ENCODE peak calls at places on chromosome 15, in eight cellular contexts. S is SK-N-SH, T is HCT116, J is GM23338, Z is OCI-LY7, N is PC-9, A is MM.1S, D is PC-3. U is an unnamed sample.

GRCh38 chr15:92074646-92075045 is 221.1 kb downstream of the SLCO3A1 start:
- DNase-seq in D (no peak), J (no peak), Z (peak; percentile 31), N (peak; percentile 41), A (no peak), S (no peak), T (no peak), U (no peak)

GRCh38 chr15:48798319-48798718 is 12.6 kb downstream of the CEP152 start:
- DNase-seq in J (peak; percentile 53), Z (no peak), D (no peak), S (peak; percentile 17), T (no peak), A (no peak), N (no peak), U (no peak)

GRCh38 chr15:60647246-60647645 is 168.3 kb upstream of the ICE2 start:
- DNase-seq in D (no peak), N (no peak), S (no peak), Z (no peak), J (no peak), A (no peak), T (no peak), U (no peak)

GRCh38 chr15:78207110-78207458 is 27.3 kb downstream of the ACSBG1 start:
- DNase-seq in N (no peak), T (no peak), A (no peak), S (no peak), D (no peak), Z (no peak), J (no peak), U (no peak)

GRCh38 chr15:41821831-41822230 is 6.1 kb upstream of the JMJD7 start:
- DNase-seq in S (no peak), Z (no peak), A (no peak), N (no peak), T (no peak), J (no peak), D (no peak), U (no peak)

GRCh38 chr15:66405605-66406004 is 18.9 kb downstream of the MAP2K1 start:
- DNase-seq in A (no peak), J (no peak), N (no peak), D (no peak), S (no peak), Z (no peak), T (no peak), U (no peak)

GRCh38 chr15:92077353-92078080 is 224.0 kb downstream of the SLCO3A1 start:
- DNase-seq in J (peak; percentile 91), D (peak; percentile 69), N (peak; percentile 63), A (peak; percentile 74), T (peak; percentile 54), S (peak; percentile 74), Z (peak; percentile 83), U (peak; percentile 85)

GRCh38 chr15:28456476-28457395 is 76.0 kb downstream of the GOLGA8G start:
- DNase-seq in J (peak; percentile 33), N (no peak), S (peak; percentile 36), Z (no peak), A (no peak), T (no peak), D (peak; percentile 1), U (peak; percentile 10)

GRCh38 chr15:73367624-73368300 is 996 bp downstream of the HCN4 start:
- DNase-seq in D (no peak), N (no peak), S (peak; percentile 78), T (no peak), A (no peak), Z (no peak), J (peak; percentile 41), U (peak; percentile 25)

GRCh38 chr15:67618312-67618711 is 75.8 kb downstream of the MAP2K5 start:
- DNase-seq in Z (no peak), A (no peak), J (no peak), D (no peak), S (peak; percentile 46), N (no peak), T (no peak), U (no peak)

GRCh38 chr15:101250331-101250730 is 1.5 kb downstream of the CHSY1 start:
- DNase-seq in J (no peak), N (no peak), Z (no peak), D (peak; percentile 62), T (no peak), S (no peak), A (no peak), U (no peak)

GRCh38 chr15:29747837-29748417 is 74.3 kb downstream of the TJP1 start:
- DNase-seq in S (peak; percentile 17), J (no peak), Z (peak; percentile 11), D (peak; percentile 64), N (no peak), T (peak; percentile 8), A (peak; percentile 41), U (no peak)

GRCh38 chr15:72685925-72686794 is at the start of the genes BBS4 and HIGD2B:
- DNase-seq in J (peak; percentile 96), D (peak; percentile 89), N (peak; percentile 92), T (peak; percentile 90), S (peak; percentile 81), A (peak; percentile 92), Z (peak; percentile 90), U (peak; percentile 93)

GRCh38 chr15:70597056-70597603 is 166.2 kb downstream of the UACA start:
- DNase-seq in Z (no peak), N (peak; percentile 46), D (peak; percentile 65), J (no peak), T (no peak), A (no peak), S (no peak), U (peak; percentile 13)

DNA sequence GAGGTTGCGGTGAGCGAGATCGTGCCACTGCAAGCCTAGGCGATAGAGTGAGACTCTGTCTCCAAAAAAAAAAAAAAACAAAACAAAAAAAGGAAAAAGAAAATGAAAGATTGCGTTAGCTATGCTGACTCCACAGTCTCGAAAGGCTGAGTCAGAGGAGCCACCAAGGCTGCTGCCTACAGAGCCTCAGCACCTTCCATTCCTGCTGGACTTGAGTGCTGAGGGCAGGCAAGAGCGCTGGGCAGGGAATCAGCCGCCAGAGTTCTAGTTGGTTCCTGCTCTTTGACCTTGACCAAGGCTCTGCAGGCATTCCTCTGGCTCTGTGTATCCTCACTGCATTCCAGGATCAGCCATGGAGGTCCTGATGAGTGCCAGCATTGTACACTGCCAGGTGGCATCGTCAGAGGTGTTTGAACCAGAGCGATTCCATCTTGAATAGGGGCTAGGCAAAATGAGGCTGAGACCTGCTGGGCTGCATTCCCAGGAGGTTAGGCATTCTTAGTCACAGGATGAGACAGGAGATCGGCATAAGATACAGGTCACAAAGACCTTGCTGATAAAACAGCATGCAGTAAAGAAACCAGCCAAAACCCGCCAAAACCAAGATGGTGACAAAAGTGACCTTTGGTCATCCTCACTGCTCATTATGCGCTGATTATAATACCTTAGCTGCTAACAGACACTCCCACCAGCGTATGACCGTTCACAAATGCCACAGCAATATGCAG is 5.9 kb downstream of the MESP2 start:
- DNase-seq in N (peak; percentile 91), S (no peak), T (peak; percentile 39), Z (no peak), J (no peak), D (peak; percentile 90), A (peak; percentile 92), U (peak; percentile 64)
- H3K4me3 ChIP-seq in N (no peak overlapping the region), S (no peak overlapping the region), T (no peak overlapping the region), Z (no peak overlapping the region), J (no peak overlapping the region), D (no peak overlapping the region), A (peak overlapping the region; percentile 24), U (no peak overlapping the region)

DNA sequence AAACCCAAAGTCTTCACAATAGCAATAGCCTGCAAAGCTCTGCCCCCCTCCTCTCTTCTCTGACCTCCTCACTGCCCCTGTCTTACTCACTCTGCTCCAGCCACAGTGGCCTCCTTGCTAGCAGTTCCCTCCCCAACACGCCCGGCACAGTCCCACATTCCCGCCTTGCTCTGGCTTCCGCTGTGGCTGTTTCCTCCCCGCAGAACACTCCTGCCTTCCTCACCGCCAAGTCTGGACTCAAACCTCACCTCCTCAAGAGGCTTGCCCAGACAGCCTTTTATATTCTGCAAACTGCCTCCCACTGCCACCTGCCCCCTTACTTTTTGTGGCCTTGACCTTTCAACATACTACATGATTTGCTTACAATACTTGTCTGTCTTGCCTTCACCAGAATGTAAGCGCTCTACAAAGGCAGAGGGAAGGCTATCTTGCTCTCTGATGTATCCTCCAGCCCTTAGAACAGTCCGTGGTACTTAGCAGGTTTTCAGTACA is 406 bp upstream of the MPI start:
- DNase-seq in J (peak; percentile 69), Z (no peak), D (no peak), S (peak; percentile 54), T (no peak), A (no peak), N (no peak), U (no peak)
- TF ChIP-seq CTCF in J (no peak), Z (no peak), D (no peak), S (no peak), T (no peak), A (no peak), N (peak; percentile 23), U (no peak)

GRCh38 chr15:57476533-57476975 is 100.2 kb downstream of the CGNL1 start:
- DNase-seq in J (no peak), N (no peak), Z (no peak), T (no peak), A (no peak), S (no peak), D (no peak), U (no peak)

GRCh38 chr15:57470543-57470942 is 94.2 kb downstream of the CGNL1 start:
- DNase-seq in D (no peak), N (no peak), A (no peak), Z (no peak), T (no peak), J (no peak), S (no peak), U (no peak)

GRCh38 chr15:57477736-57478522 is 101.6 kb downstream of the CGNL1 start:
- DNase-seq in D (no peak), J (peak; percentile 55), S (no peak), A (no peak), Z (no peak), T (no peak), N (no peak), U (peak; percentile 71)

GRCh38 chr15:57468486-57468885 is 92.2 kb downstream of the CGNL1 start:
- DNase-seq in N (no peak), D (no peak), A (no peak), T (no peak), J (no peak), Z (no peak), S (no peak), U (no peak)

GRCh38 chr15:57472861-57473260 is 96.6 kb downstream of the CGNL1 start:
- DNase-seq in J (no peak), T (no peak), A (no peak), Z (no peak), N (no peak), D (no peak), S (no peak), U (no peak)
- H3K9me2 ChIP-seq in J (peaks cover 3% of the 10 kb centered on the region), T (no peaks in the 10 kb centered on the region), A (no peaks in the 10 kb centered on the region), Z (no peaks in the 10 kb centered on the region), N (no peaks in the 10 kb centered on the region), D (no peaks in the 10 kb centered on the region), S (no peaks in the 10 kb centered on the region), U (no peaks in the 10 kb centered on the region)

DNA sequence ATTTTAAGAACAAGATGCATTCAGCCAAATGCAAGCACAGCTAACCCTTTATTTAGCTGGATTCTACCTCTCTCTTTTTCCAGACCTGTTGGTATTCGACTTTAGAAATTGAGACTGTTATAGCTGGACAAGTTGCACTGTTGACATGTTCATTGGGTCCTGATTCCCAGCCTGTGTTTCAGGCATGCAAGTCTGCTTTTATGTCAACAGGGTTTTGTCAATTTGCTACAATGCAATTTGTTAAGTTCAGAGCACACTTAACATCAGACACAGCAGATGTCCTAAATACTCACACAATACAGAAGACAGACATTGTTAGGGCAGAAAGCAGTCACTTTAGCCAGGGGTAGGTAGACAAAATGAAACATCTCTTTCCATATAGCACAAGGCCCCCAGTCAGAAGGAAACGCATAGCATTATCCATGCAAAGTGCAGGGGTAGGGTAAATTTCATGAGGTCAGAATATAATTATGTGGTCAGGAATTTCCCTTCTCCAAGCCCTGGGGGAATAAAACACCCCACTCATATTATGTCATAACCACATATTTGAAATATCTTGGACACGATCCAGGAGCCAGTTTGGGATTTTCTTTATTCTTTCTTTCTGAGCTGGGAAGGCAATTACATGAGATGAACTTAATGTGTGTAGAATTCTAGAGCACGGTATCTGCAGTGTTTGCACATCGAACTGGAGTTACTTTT is 504.1 kb downstream of the NTRK3 start:
- DNase-seq in N (peak; percentile 20), J (no peak), D (peak; percentile 72), Z (no peak), T (no peak), A (no peak), S (no peak), U (no peak)
- H3K4me3 ChIP-seq in N (no peak overlapping the region), J (no peak overlapping the region), D (no peak overlapping the region), Z (no peak overlapping the region), T (no peak overlapping the region), A (no peak overlapping the region), S (no peak overlapping the region), U (no peak overlapping the region)

U was measured in hepatocyte.